ENCODE peak calls at places on chromosomes 1 and 21, in ten cellular contexts. One of them, this sample, is unnamed.

GRCh38 chr1:8002329-8003320 is 23.5 kb downstream of the ERRFI1 start:
- DNase-seq in KG1: no peak
- DNase-seq in H54: no peak
- DNase-seq in retina: no peak
- DNase-seq in stimulated activated CD8-positive, alpha-beta memory T cell treated with anti-CD3 and anti-CD28 coated beads, Interleukin-15, amount 100 ng/mL, for 4 hours: no peak
- DNase-seq in ELF-1: no peak
- DNase-seq in SW 1271: no peak
- DNase-seq in PC-3: no peak
- DNase-seq in stimulated activated CD4-positive, alpha-beta T cell treated with anti-CD3 and anti-CD28 coated beads, Interleukin-2, amount 100 ng/mL, for 24 hours: no peak
- DNase-seq in kidney glomerular epithelial cell: no peak
- DNase-seq in this sample: no peak

GRCh38 chr21:30337644-30338170 is at the start of gene KRTAP27-1:
- DNase-seq in KG1: no peak
- DNase-seq in H54: no peak
- DNase-seq in retina: no peak
- DNase-seq in stimulated activated CD8-positive, alpha-beta memory T cell treated with anti-CD3 and anti-CD28 coated beads, Interleukin-15, amount 100 ng/mL, for 4 hours: no peak
- DNase-seq in ELF-1: no peak
- DNase-seq in SW 1271: no peak
- DNase-seq in PC-3: peak
- DNase-seq in stimulated activated CD4-positive, alpha-beta T cell treated with anti-CD3 and anti-CD28 coated beads, Interleukin-2, amount 100 ng/mL, for 24 hours: no peak
- DNase-seq in kidney glomerular epithelial cell: no peak
- DNase-seq in this sample: no peak

GRCh38 chr1:72724951-72725863 is 442.9 kb upstream of the NEGR1 start:
- DNase-seq in KG1: no peak
- DNase-seq in H54: no peak
- DNase-seq in retina: no peak
- DNase-seq in stimulated activated CD8-positive, alpha-beta memory T cell treated with anti-CD3 and anti-CD28 coated beads, Interleukin-15, amount 100 ng/mL, for 4 hours: no peak
- DNase-seq in ELF-1: peak
- DNase-seq in SW 1271: no peak
- DNase-seq in PC-3: peak
- DNase-seq in stimulated activated CD4-positive, alpha-beta T cell treated with anti-CD3 and anti-CD28 coated beads, Interleukin-2, amount 100 ng/mL, for 24 hours: no peak
- DNase-seq in kidney glomerular epithelial cell: no peak
- DNase-seq in this sample: no peak

GRCh38 chr1:14713077-14713476 is 114.6 kb downstream of the KAZN start:
- DNase-seq in KG1: no peak
- DNase-seq in H54: no peak
- DNase-seq in retina: no peak
- DNase-seq in stimulated activated CD8-positive, alpha-beta memory T cell treated with anti-CD3 and anti-CD28 coated beads, Interleukin-15, amount 100 ng/mL, for 4 hours: no peak
- DNase-seq in ELF-1: no peak
- DNase-seq in SW 1271: no peak
- DNase-seq in PC-3: no peak
- DNase-seq in stimulated activated CD4-positive, alpha-beta T cell treated with anti-CD3 and anti-CD28 coated beads, Interleukin-2, amount 100 ng/mL, for 24 hours: no peak
- DNase-seq in kidney glomerular epithelial cell: no peak
- DNase-seq in this sample: no peak

GRCh38 chr1:246492611-246493245 is 14.4 kb downstream of the SMYD3 start:
- DNase-seq in KG1: peak
- DNase-seq in H54: peak
- DNase-seq in retina: peak
- DNase-seq in stimulated activated CD8-positive, alpha-beta memory T cell treated with anti-CD3 and anti-CD28 coated beads, Interleukin-15, amount 100 ng/mL, for 4 hours: no peak
- DNase-seq in ELF-1: peak
- DNase-seq in SW 1271: peak
- DNase-seq in PC-3: peak
- DNase-seq in stimulated activated CD4-positive, alpha-beta T cell treated with anti-CD3 and anti-CD28 coated beads, Interleukin-2, amount 100 ng/mL, for 24 hours: peak
- DNase-seq in kidney glomerular epithelial cell: peak
- DNase-seq in this sample: no peak

GRCh38 chr1:11918779-11919519 is 7.3 kb downstream of the KIAA2013 start:
- DNase-seq in KG1: no peak
- DNase-seq in H54: peak
- DNase-seq in retina: no peak
- DNase-seq in stimulated activated CD8-positive, alpha-beta memory T cell treated with anti-CD3 and anti-CD28 coated beads, Interleukin-15, amount 100 ng/mL, for 4 hours: no peak
- DNase-seq in ELF-1: no peak
- DNase-seq in SW 1271: no peak
- DNase-seq in PC-3: peak
- DNase-seq in stimulated activated CD4-positive, alpha-beta T cell treated with anti-CD3 and anti-CD28 coated beads, Interleukin-2, amount 100 ng/mL, for 24 hours: no peak
- DNase-seq in kidney glomerular epithelial cell: no peak
- DNase-seq in this sample: no peak

GRCh38 chr1:161192476-161193465 is 6.1 kb downstream of the ADAMTS4 start:
- DNase-seq in KG1: peak
- DNase-seq in H54: peak
- DNase-seq in retina: peak
- DNase-seq in stimulated activated CD8-positive, alpha-beta memory T cell treated with anti-CD3 and anti-CD28 coated beads, Interleukin-15, amount 100 ng/mL, for 4 hours: no peak
- DNase-seq in ELF-1: peak
- DNase-seq in SW 1271: no peak
- DNase-seq in PC-3: peak
- DNase-seq in stimulated activated CD4-positive, alpha-beta T cell treated with anti-CD3 and anti-CD28 coated beads, Interleukin-2, amount 100 ng/mL, for 24 hours: peak
- DNase-seq in kidney glomerular epithelial cell: peak
- DNase-seq in this sample: peak

GRCh38 chr1:83839566-83840173 is 159.3 kb downstream of the TTLL7 start:
- DNase-seq in KG1: no peak
- DNase-seq in H54: no peak
- DNase-seq in retina: no peak
- DNase-seq in stimulated activated CD8-positive, alpha-beta memory T cell treated with anti-CD3 and anti-CD28 coated beads, Interleukin-15, amount 100 ng/mL, for 4 hours: no peak
- DNase-seq in ELF-1: no peak
- DNase-seq in SW 1271: no peak
- DNase-seq in PC-3: no peak
- DNase-seq in stimulated activated CD4-positive, alpha-beta T cell treated with anti-CD3 and anti-CD28 coated beads, Interleukin-2, amount 100 ng/mL, for 24 hours: no peak
- DNase-seq in kidney glomerular epithelial cell: no peak
- DNase-seq in this sample: no peak

GRCh38 chr1:23751050-23751814 is 8.0 kb downstream of the ELOA start:
- DNase-seq in KG1: no peak
- DNase-seq in H54: peak
- DNase-seq in retina: peak
- DNase-seq in stimulated activated CD8-positive, alpha-beta memory T cell treated with anti-CD3 and anti-CD28 coated beads, Interleukin-15, amount 100 ng/mL, for 4 hours: no peak
- DNase-seq in ELF-1: peak
- DNase-seq in SW 1271: no peak
- DNase-seq in PC-3: peak
- DNase-seq in stimulated activated CD4-positive, alpha-beta T cell treated with anti-CD3 and anti-CD28 coated beads, Interleukin-2, amount 100 ng/mL, for 24 hours: peak
- DNase-seq in kidney glomerular epithelial cell: no peak
- DNase-seq in this sample: no peak

GRCh38 chr1:31623365-31623764 is 5.9 kb downstream of the HCRTR1 start:
- DNase-seq in KG1: no peak
- DNase-seq in H54: no peak
- DNase-seq in retina: no peak
- DNase-seq in stimulated activated CD8-positive, alpha-beta memory T cell treated with anti-CD3 and anti-CD28 coated beads, Interleukin-15, amount 100 ng/mL, for 4 hours: no peak
- DNase-seq in ELF-1: no peak
- DNase-seq in SW 1271: no peak
- DNase-seq in PC-3: no peak
- DNase-seq in stimulated activated CD4-positive, alpha-beta T cell treated with anti-CD3 and anti-CD28 coated beads, Interleukin-2, amount 100 ng/mL, for 24 hours: no peak
- DNase-seq in kidney glomerular epithelial cell: no peak
- DNase-seq in this sample: no peak

GRCh38 chr1:109704173-109704572 is 7.9 kb upstream of the GSTM5 start:
- DNase-seq in KG1: no peak
- DNase-seq in H54: no peak
- DNase-seq in retina: no peak
- DNase-seq in stimulated activated CD8-positive, alpha-beta memory T cell treated with anti-CD3 and anti-CD28 coated beads, Interleukin-15, amount 100 ng/mL, for 4 hours: no peak
- DNase-seq in ELF-1: no peak
- DNase-seq in SW 1271: no peak
- DNase-seq in PC-3: no peak
- DNase-seq in stimulated activated CD4-positive, alpha-beta T cell treated with anti-CD3 and anti-CD28 coated beads, Interleukin-2, amount 100 ng/mL, for 24 hours: no peak
- DNase-seq in kidney glomerular epithelial cell: no peak
- DNase-seq in this sample: no peak

GRCh38 chr1:211813590-211813989 is 17.0 kb downstream of the LPGAT1 start:
- DNase-seq in KG1: no peak
- DNase-seq in H54: no peak
- DNase-seq in retina: no peak
- DNase-seq in stimulated activated CD8-positive, alpha-beta memory T cell treated with anti-CD3 and anti-CD28 coated beads, Interleukin-15, amount 100 ng/mL, for 4 hours: no peak
- DNase-seq in ELF-1: no peak
- DNase-seq in SW 1271: no peak
- DNase-seq in PC-3: peak
- DNase-seq in stimulated activated CD4-positive, alpha-beta T cell treated with anti-CD3 and anti-CD28 coated beads, Interleukin-2, amount 100 ng/mL, for 24 hours: no peak
- DNase-seq in kidney glomerular epithelial cell: no peak
- DNase-seq in this sample: no peak

GRCh38 chr1:57146100-57146499 is 180.3 kb upstream of the C8B start:
- DNase-seq in KG1: no peak
- DNase-seq in H54: no peak
- DNase-seq in retina: no peak
- DNase-seq in stimulated activated CD8-positive, alpha-beta memory T cell treated with anti-CD3 and anti-CD28 coated beads, Interleukin-15, amount 100 ng/mL, for 4 hours: no peak
- DNase-seq in ELF-1: no peak
- DNase-seq in SW 1271: no peak
- DNase-seq in PC-3: no peak
- DNase-seq in stimulated activated CD4-positive, alpha-beta T cell treated with anti-CD3 and anti-CD28 coated beads, Interleukin-2, amount 100 ng/mL, for 24 hours: no peak
- DNase-seq in kidney glomerular epithelial cell: no peak
- DNase-seq in this sample: no peak

GRCh38 chr1:241774017-241774416 is 74.0 kb upstream of the EXO1 start:
- DNase-seq in KG1: no peak
- DNase-seq in H54: no peak
- DNase-seq in retina: no peak
- DNase-seq in stimulated activated CD8-positive, alpha-beta memory T cell treated with anti-CD3 and anti-CD28 coated beads, Interleukin-15, amount 100 ng/mL, for 4 hours: no peak
- DNase-seq in ELF-1: no peak
- DNase-seq in SW 1271: no peak
- DNase-seq in PC-3: no peak
- DNase-seq in stimulated activated CD4-positive, alpha-beta T cell treated with anti-CD3 and anti-CD28 coated beads, Interleukin-2, amount 100 ng/mL, for 24 hours: no peak
- DNase-seq in kidney glomerular epithelial cell: no peak
- DNase-seq in this sample: no peak

GRCh38 chr1:155026588-155026987 is 7.0 kb downstream of the DCST2 start:
- DNase-seq in KG1: no peak
- DNase-seq in H54: peak
- DNase-seq in retina: no peak
- DNase-seq in stimulated activated CD8-positive, alpha-beta memory T cell treated with anti-CD3 and anti-CD28 coated beads, Interleukin-15, amount 100 ng/mL, for 4 hours: no peak
- DNase-seq in ELF-1: no peak
- DNase-seq in SW 1271: no peak
- DNase-seq in PC-3: peak
- DNase-seq in stimulated activated CD4-positive, alpha-beta T cell treated with anti-CD3 and anti-CD28 coated beads, Interleukin-2, amount 100 ng/mL, for 24 hours: no peak
- DNase-seq in kidney glomerular epithelial cell: no peak
- DNase-seq in this sample: no peak

GRCh38 chr1:10387611-10388386 is 11.1 kb upstream of the PGD start:
- DNase-seq in KG1: peak
- DNase-seq in H54: no peak
- DNase-seq in retina: peak
- DNase-seq in stimulated activated CD8-positive, alpha-beta memory T cell treated with anti-CD3 and anti-CD28 coated beads, Interleukin-15, amount 100 ng/mL, for 4 hours: no peak
- DNase-seq in ELF-1: peak
- DNase-seq in SW 1271: no peak
- DNase-seq in PC-3: peak
- DNase-seq in stimulated activated CD4-positive, alpha-beta T cell treated with anti-CD3 and anti-CD28 coated beads, Interleukin-2, amount 100 ng/mL, for 24 hours: no peak
- DNase-seq in kidney glomerular epithelial cell: no peak
- DNase-seq in this sample: no peak

GRCh38 chr1:172386046-172386445 is 34.4 kb upstream of the C1orf105 start:
- DNase-seq in KG1: no peak
- DNase-seq in H54: no peak
- DNase-seq in retina: no peak
- DNase-seq in stimulated activated CD8-positive, alpha-beta memory T cell treated with anti-CD3 and anti-CD28 coated beads, Interleukin-15, amount 100 ng/mL, for 4 hours: no peak
- DNase-seq in ELF-1: no peak
- DNase-seq in SW 1271: no peak
- DNase-seq in PC-3: no peak
- DNase-seq in stimulated activated CD4-positive, alpha-beta T cell treated with anti-CD3 and anti-CD28 coated beads, Interleukin-2, amount 100 ng/mL, for 24 hours: no peak
- DNase-seq in kidney glomerular epithelial cell: no peak
- DNase-seq in this sample: no peak

GRCh38 chr1:25361901-25362300 is 23.8 kb downstream of the TMEM50A start:
- DNase-seq in KG1: no peak
- DNase-seq in H54: no peak
- DNase-seq in retina: no peak
- DNase-seq in stimulated activated CD8-positive, alpha-beta memory T cell treated with anti-CD3 and anti-CD28 coated beads, Interleukin-15, amount 100 ng/mL, for 4 hours: no peak
- DNase-seq in ELF-1: no peak
- DNase-seq in SW 1271: no peak
- DNase-seq in PC-3: no peak
- DNase-seq in stimulated activated CD4-positive, alpha-beta T cell treated with anti-CD3 and anti-CD28 coated beads, Interleukin-2, amount 100 ng/mL, for 24 hours: no peak
- DNase-seq in kidney glomerular epithelial cell: no peak
- DNase-seq in this sample: no peak

GRCh38 chr1:111085666-111086065 is 54.2 kb downstream of the DRAM2 start:
- DNase-seq in KG1: no peak
- DNase-seq in H54: no peak
- DNase-seq in retina: no peak
- DNase-seq in stimulated activated CD8-positive, alpha-beta memory T cell treated with anti-CD3 and anti-CD28 coated beads, Interleukin-15, amount 100 ng/mL, for 4 hours: no peak
- DNase-seq in ELF-1: no peak
- DNase-seq in SW 1271: no peak
- DNase-seq in PC-3: no peak
- DNase-seq in stimulated activated CD4-positive, alpha-beta T cell treated with anti-CD3 and anti-CD28 coated beads, Interleukin-2, amount 100 ng/mL, for 24 hours: no peak
- DNase-seq in kidney glomerular epithelial cell: no peak
- DNase-seq in this sample: no peak

GRCh38 chr1:171251741-171252300 is 3.5 kb downstream of the FMO1 start:
- DNase-seq in KG1: no peak
- DNase-seq in H54: no peak
- DNase-seq in retina: peak
- DNase-seq in stimulated activated CD8-positive, alpha-beta memory T cell treated with anti-CD3 and anti-CD28 coated beads, Interleukin-15, amount 100 ng/mL, for 4 hours: no peak
- DNase-seq in ELF-1: peak
- DNase-seq in SW 1271: no peak
- DNase-seq in PC-3: peak
- DNase-seq in stimulated activated CD4-positive, alpha-beta T cell treated with anti-CD3 and anti-CD28 coated beads, Interleukin-2, amount 100 ng/mL, for 24 hours: no peak
- DNase-seq in kidney glomerular epithelial cell: no peak
- DNase-seq in this sample: no peak

GRCh38 chr1:21261551-21262281 is 28.5 kb downstream of the ECE1 start:
- DNase-seq in KG1: no peak
- DNase-seq in H54: peak
- DNase-seq in retina: peak
- DNase-seq in stimulated activated CD8-positive, alpha-beta memory T cell treated with anti-CD3 and anti-CD28 coated beads, Interleukin-15, amount 100 ng/mL, for 4 hours: no peak
- DNase-seq in ELF-1: peak
- DNase-seq in SW 1271: peak
- DNase-seq in PC-3: peak
- DNase-seq in stimulated activated CD4-positive, alpha-beta T cell treated with anti-CD3 and anti-CD28 coated beads, Interleukin-2, amount 100 ng/mL, for 24 hours: no peak
- DNase-seq in kidney glomerular epithelial cell: peak
- DNase-seq in this sample: no peak

GRCh38 chr1:201622353-201622752 is 83.4 kb downstream of the NAV1 start:
- DNase-seq in KG1: no peak
- DNase-seq in H54: no peak
- DNase-seq in retina: no peak
- DNase-seq in stimulated activated CD8-positive, alpha-beta memory T cell treated with anti-CD3 and anti-CD28 coated beads, Interleukin-15, amount 100 ng/mL, for 4 hours: no peak
- DNase-seq in ELF-1: no peak
- DNase-seq in SW 1271: no peak
- DNase-seq in PC-3: no peak
- DNase-seq in stimulated activated CD4-positive, alpha-beta T cell treated with anti-CD3 and anti-CD28 coated beads, Interleukin-2, amount 100 ng/mL, for 24 hours: no peak
- DNase-seq in kidney glomerular epithelial cell: no peak
- DNase-seq in this sample: no peak

GRCh38 chr21:28337319-28337718 is 655.4 kb downstream of the LTN1 start:
- DNase-seq in KG1: no peak
- DNase-seq in H54: no peak
- DNase-seq in retina: no peak
- DNase-seq in stimulated activated CD8-positive, alpha-beta memory T cell treated with anti-CD3 and anti-CD28 coated beads, Interleukin-15, amount 100 ng/mL, for 4 hours: no peak
- DNase-seq in ELF-1: no peak
- DNase-seq in SW 1271: peak
- DNase-seq in PC-3: peak
- DNase-seq in stimulated activated CD4-positive, alpha-beta T cell treated with anti-CD3 and anti-CD28 coated beads, Interleukin-2, amount 100 ng/mL, for 24 hours: no peak
- DNase-seq in kidney glomerular epithelial cell: peak
- DNase-seq in this sample: no peak

GRCh38 chr1:1352784-1353388 is 3.7 kb upstream of the DVL1 start:
- DNase-seq in KG1: no peak
- DNase-seq in H54: no peak
- DNase-seq in retina: no peak
- DNase-seq in stimulated activated CD8-positive, alpha-beta memory T cell treated with anti-CD3 and anti-CD28 coated beads, Interleukin-15, amount 100 ng/mL, for 4 hours: no peak
- DNase-seq in ELF-1: no peak
- DNase-seq in SW 1271: no peak
- DNase-seq in PC-3: no peak
- DNase-seq in stimulated activated CD4-positive, alpha-beta T cell treated with anti-CD3 and anti-CD28 coated beads, Interleukin-2, amount 100 ng/mL, for 24 hours: no peak
- DNase-seq in kidney glomerular epithelial cell: no peak
- DNase-seq in this sample: no peak

GRCh38 chr1:30681782-30682181 is 41.6 kb downstream of the MATN1 start:
- DNase-seq in KG1: no peak
- DNase-seq in H54: no peak
- DNase-seq in retina: no peak
- DNase-seq in stimulated activated CD8-positive, alpha-beta memory T cell treated with anti-CD3 and anti-CD28 coated beads, Interleukin-15, amount 100 ng/mL, for 4 hours: no peak
- DNase-seq in ELF-1: no peak
- DNase-seq in SW 1271: no peak
- DNase-seq in PC-3: no peak
- DNase-seq in stimulated activated CD4-positive, alpha-beta T cell treated with anti-CD3 and anti-CD28 coated beads, Interleukin-2, amount 100 ng/mL, for 24 hours: no peak
- DNase-seq in kidney glomerular epithelial cell: no peak
- DNase-seq in this sample: no peak

GRCh38 chr1:44377925-44378784 is 23.1 kb upstream of the ERI3 start:
- DNase-seq in KG1: peak
- DNase-seq in H54: peak
- DNase-seq in retina: peak
- DNase-seq in stimulated activated CD8-positive, alpha-beta memory T cell treated with anti-CD3 and anti-CD28 coated beads, Interleukin-15, amount 100 ng/mL, for 4 hours: no peak
- DNase-seq in ELF-1: peak
- DNase-seq in SW 1271: no peak
- DNase-seq in PC-3: peak
- DNase-seq in stimulated activated CD4-positive, alpha-beta T cell treated with anti-CD3 and anti-CD28 coated beads, Interleukin-2, amount 100 ng/mL, for 24 hours: peak
- DNase-seq in kidney glomerular epithelial cell: peak
- DNase-seq in this sample: peak

GRCh38 chr21:39363607-39364555 is 15.0 kb upstream of the HMGN1 start:
- DNase-seq in KG1: no peak
- DNase-seq in H54: no peak
- DNase-seq in retina: no peak
- DNase-seq in stimulated activated CD8-positive, alpha-beta memory T cell treated with anti-CD3 and anti-CD28 coated beads, Interleukin-15, amount 100 ng/mL, for 4 hours: no peak
- DNase-seq in ELF-1: no peak
- DNase-seq in SW 1271: no peak
- DNase-seq in PC-3: no peak
- DNase-seq in stimulated activated CD4-positive, alpha-beta T cell treated with anti-CD3 and anti-CD28 coated beads, Interleukin-2, amount 100 ng/mL, for 24 hours: no peak
- DNase-seq in kidney glomerular epithelial cell: no peak
- DNase-seq in this sample: no peak

GRCh38 chr1:153466908-153467307 is 6.5 kb upstream of the S100A7 start:
- DNase-seq in KG1: no peak
- DNase-seq in H54: no peak
- DNase-seq in retina: no peak
- DNase-seq in stimulated activated CD8-positive, alpha-beta memory T cell treated with anti-CD3 and anti-CD28 coated beads, Interleukin-15, amount 100 ng/mL, for 4 hours: no peak
- DNase-seq in ELF-1: no peak
- DNase-seq in SW 1271: no peak
- DNase-seq in PC-3: no peak
- DNase-seq in stimulated activated CD4-positive, alpha-beta T cell treated with anti-CD3 and anti-CD28 coated beads, Interleukin-2, amount 100 ng/mL, for 24 hours: no peak
- DNase-seq in kidney glomerular epithelial cell: no peak
- DNase-seq in this sample: no peak